ENCODE peak calls at places on chromosomes 1 and 21, in seven cellular contexts. One of them, this sample, is unnamed.

GRCh38 chr1:28058168-28058567 is 30.2 kb downstream of the EYA3 start:
- DNase-seq in right lobe of liver: no peak
- DNase-seq in GM12865: no peak
- DNase-seq in CD8-positive, alpha-beta memory T cell: no peak
- DNase-seq in CD4-positive, alpha-beta T cell: no peak
- DNase-seq in EH: no peak
- DNase-seq in activated CD8-positive, alpha-beta memory T cell treated with anti-CD3 and anti-CD28 coated beads, Interleukin-2, amount 50 U/mL, for 4 hours: no peak
- DNase-seq in this sample: no peak

GRCh38 chr1:236020359-236021000 is 44.4 kb downstream of the NID1 start:
- DNase-seq in GM12865: no peak
- DNase-seq in CD4-positive, alpha-beta T cell: no peak
- DNase-seq in CD8-positive, alpha-beta memory T cell: no peak
- DNase-seq in activated CD8-positive, alpha-beta memory T cell treated with anti-CD3 and anti-CD28 coated beads, Interleukin-2, amount 50 U/mL, for 4 hours: no peak
- DNase-seq in right lobe of liver: no peak
- DNase-seq in EH: peak
- DNase-seq in this sample: no peak

GRCh38 chr1:10508511-10508951 is 33.8 kb downstream of the PEX14 start:
- DNase-seq in CD4-positive, alpha-beta T cell: no peak
- DNase-seq in GM12865: no peak
- DNase-seq in EH: peak
- DNase-seq in CD8-positive, alpha-beta memory T cell: no peak
- DNase-seq in right lobe of liver: peak
- DNase-seq in activated CD8-positive, alpha-beta memory T cell treated with anti-CD3 and anti-CD28 coated beads, Interleukin-2, amount 50 U/mL, for 4 hours: no peak
- DNase-seq in this sample: no peak

GRCh38 chr1:9413143-9413876 is 120.6 kb downstream of the SPSB1 start:
- DNase-seq in CD4-positive, alpha-beta T cell: peak
- DNase-seq in EH: peak
- DNase-seq in right lobe of liver: no peak
- DNase-seq in CD8-positive, alpha-beta memory T cell: peak
- DNase-seq in GM12865: peak
- DNase-seq in activated CD8-positive, alpha-beta memory T cell treated with anti-CD3 and anti-CD28 coated beads, Interleukin-2, amount 50 U/mL, for 4 hours: peak
- DNase-seq in this sample: peak

GRCh38 chr1:156002182-156002911 is 18.4 kb downstream of the SSR2 start:
- DNase-seq in EH: no peak
- DNase-seq in CD8-positive, alpha-beta memory T cell: no peak
- DNase-seq in GM12865: no peak
- DNase-seq in activated CD8-positive, alpha-beta memory T cell treated with anti-CD3 and anti-CD28 coated beads, Interleukin-2, amount 50 U/mL, for 4 hours: no peak
- DNase-seq in CD4-positive, alpha-beta T cell: no peak
- DNase-seq in right lobe of liver: no peak
- DNase-seq in this sample: no peak

GRCh38 chr1:151472852-151473731 is 13.8 kb upstream of the POGZ start:
- DNase-seq in right lobe of liver: peak
- DNase-seq in CD4-positive, alpha-beta T cell: no peak
- DNase-seq in GM12865: peak
- DNase-seq in CD8-positive, alpha-beta memory T cell: peak
- DNase-seq in activated CD8-positive, alpha-beta memory T cell treated with anti-CD3 and anti-CD28 coated beads, Interleukin-2, amount 50 U/mL, for 4 hours: no peak
- DNase-seq in EH: peak
- DNase-seq in this sample: no peak

GRCh38 chr1:111603979-111604378 is 15.6 kb upstream of the RAP1A start:
- DNase-seq in CD8-positive, alpha-beta memory T cell: peak
- DNase-seq in EH: no peak
- DNase-seq in CD4-positive, alpha-beta T cell: peak
- DNase-seq in right lobe of liver: no peak
- DNase-seq in activated CD8-positive, alpha-beta memory T cell treated with anti-CD3 and anti-CD28 coated beads, Interleukin-2, amount 50 U/mL, for 4 hours: peak
- DNase-seq in GM12865: peak
- DNase-seq in this sample: peak

GRCh38 chr1:64060611-64061302 is 142.7 kb upstream of the UBE2U start:
- DNase-seq in EH: no peak
- DNase-seq in GM12865: no peak
- DNase-seq in activated CD8-positive, alpha-beta memory T cell treated with anti-CD3 and anti-CD28 coated beads, Interleukin-2, amount 50 U/mL, for 4 hours: no peak
- DNase-seq in CD8-positive, alpha-beta memory T cell: no peak
- DNase-seq in CD4-positive, alpha-beta T cell: no peak
- DNase-seq in right lobe of liver: no peak
- DNase-seq in this sample: no peak

GRCh38 chr1:152148991-152149390 is 10.0 kb downstream of the RPTN start:
- DNase-seq in CD8-positive, alpha-beta memory T cell: no peak
- DNase-seq in EH: peak
- DNase-seq in CD4-positive, alpha-beta T cell: no peak
- DNase-seq in right lobe of liver: no peak
- DNase-seq in activated CD8-positive, alpha-beta memory T cell treated with anti-CD3 and anti-CD28 coated beads, Interleukin-2, amount 50 U/mL, for 4 hours: no peak
- DNase-seq in GM12865: no peak
- DNase-seq in this sample: no peak

GRCh38 chr1:111045033-111045722 is 81.5 kb upstream of the LRIF1 start:
- DNase-seq in CD8-positive, alpha-beta memory T cell: no peak
- DNase-seq in CD4-positive, alpha-beta T cell: no peak
- DNase-seq in activated CD8-positive, alpha-beta memory T cell treated with anti-CD3 and anti-CD28 coated beads, Interleukin-2, amount 50 U/mL, for 4 hours: no peak
- DNase-seq in right lobe of liver: no peak
- DNase-seq in EH: peak
- DNase-seq in GM12865: peak
- DNase-seq in this sample: no peak

GRCh38 chr1:109910123-109910962 is at the start of gene CSF1:
- DNase-seq in CD8-positive, alpha-beta memory T cell: peak
- DNase-seq in EH: peak
- DNase-seq in CD4-positive, alpha-beta T cell: peak
- DNase-seq in right lobe of liver: peak
- DNase-seq in GM12865: peak
- DNase-seq in activated CD8-positive, alpha-beta memory T cell treated with anti-CD3 and anti-CD28 coated beads, Interleukin-2, amount 50 U/mL, for 4 hours: peak
- DNase-seq in this sample: peak

GRCh38 chr21:31917108-31917507 is 44.3 kb downstream of the HUNK start:
- DNase-seq in GM12865: no peak
- DNase-seq in CD4-positive, alpha-beta T cell: no peak
- DNase-seq in right lobe of liver: no peak
- DNase-seq in activated CD8-positive, alpha-beta memory T cell treated with anti-CD3 and anti-CD28 coated beads, Interleukin-2, amount 50 U/mL, for 4 hours: no peak
- DNase-seq in EH: no peak
- DNase-seq in CD8-positive, alpha-beta memory T cell: no peak
- DNase-seq in this sample: no peak

GRCh38 chr1:26862781-26863676 is at the start of gene SFN:
- DNase-seq in CD4-positive, alpha-beta T cell: peak
- DNase-seq in GM12865: peak
- DNase-seq in activated CD8-positive, alpha-beta memory T cell treated with anti-CD3 and anti-CD28 coated beads, Interleukin-2, amount 50 U/mL, for 4 hours: peak
- DNase-seq in right lobe of liver: no peak
- DNase-seq in EH: no peak
- DNase-seq in CD8-positive, alpha-beta memory T cell: no peak
- DNase-seq in this sample: peak

GRCh38 chr1:31335007-31335406 is 37.9 kb downstream of the FABP3 start:
- DNase-seq in activated CD8-positive, alpha-beta memory T cell treated with anti-CD3 and anti-CD28 coated beads, Interleukin-2, amount 50 U/mL, for 4 hours: no peak
- DNase-seq in GM12865: peak
- DNase-seq in CD4-positive, alpha-beta T cell: no peak
- DNase-seq in right lobe of liver: no peak
- DNase-seq in CD8-positive, alpha-beta memory T cell: peak
- DNase-seq in EH: peak
- DNase-seq in this sample: no peak

GRCh38 chr1:49200738-49201137 is 424.0 kb upstream of the BEND5 start:
- DNase-seq in CD4-positive, alpha-beta T cell: no peak
- DNase-seq in CD8-positive, alpha-beta memory T cell: no peak
- DNase-seq in GM12865: no peak
- DNase-seq in right lobe of liver: no peak
- DNase-seq in activated CD8-positive, alpha-beta memory T cell treated with anti-CD3 and anti-CD28 coated beads, Interleukin-2, amount 50 U/mL, for 4 hours: no peak
- DNase-seq in EH: no peak
- DNase-seq in this sample: no peak

GRCh38 chr1:240455228-240455821 is 156.6 kb downstream of the GREM2 start:
- DNase-seq in CD4-positive, alpha-beta T cell: no peak
- DNase-seq in EH: peak
- DNase-seq in GM12865: peak
- DNase-seq in CD8-positive, alpha-beta memory T cell: no peak
- DNase-seq in right lobe of liver: no peak
- DNase-seq in activated CD8-positive, alpha-beta memory T cell treated with anti-CD3 and anti-CD28 coated beads, Interleukin-2, amount 50 U/mL, for 4 hours: no peak
- DNase-seq in this sample: no peak

GRCh38 chr1:94240822-94241221 is 3.4 kb upstream of the ARHGAP29 start:
- DNase-seq in activated CD8-positive, alpha-beta memory T cell treated with anti-CD3 and anti-CD28 coated beads, Interleukin-2, amount 50 U/mL, for 4 hours: no peak
- DNase-seq in GM12865: no peak
- DNase-seq in right lobe of liver: no peak
- DNase-seq in CD8-positive, alpha-beta memory T cell: no peak
- DNase-seq in CD4-positive, alpha-beta T cell: no peak
- DNase-seq in EH: peak
- DNase-seq in this sample: no peak

GRCh38 chr1:230158422-230159291 is 91.6 kb downstream of the GALNT2 start:
- DNase-seq in EH: no peak
- DNase-seq in GM12865: no peak
- DNase-seq in CD8-positive, alpha-beta memory T cell: no peak
- DNase-seq in right lobe of liver: peak
- DNase-seq in activated CD8-positive, alpha-beta memory T cell treated with anti-CD3 and anti-CD28 coated beads, Interleukin-2, amount 50 U/mL, for 4 hours: no peak
- DNase-seq in CD4-positive, alpha-beta T cell: no peak
- DNase-seq in this sample: no peak

GRCh38 chr1:67601539-67601938 is 83.5 kb upstream of the GADD45A start:
- DNase-seq in right lobe of liver: no peak
- DNase-seq in CD4-positive, alpha-beta T cell: no peak
- DNase-seq in GM12865: no peak
- DNase-seq in activated CD8-positive, alpha-beta memory T cell treated with anti-CD3 and anti-CD28 coated beads, Interleukin-2, amount 50 U/mL, for 4 hours: no peak
- DNase-seq in EH: no peak
- DNase-seq in CD8-positive, alpha-beta memory T cell: no peak
- DNase-seq in this sample: no peak

GRCh38 chr1:109980324-109981127 is 4.0 kb upstream of the AHCYL1 start:
- DNase-seq in GM12865: peak
- DNase-seq in EH: no peak
- DNase-seq in activated CD8-positive, alpha-beta memory T cell treated with anti-CD3 and anti-CD28 coated beads, Interleukin-2, amount 50 U/mL, for 4 hours: peak
- DNase-seq in right lobe of liver: peak
- DNase-seq in CD4-positive, alpha-beta T cell: no peak
- DNase-seq in CD8-positive, alpha-beta memory T cell: no peak
- DNase-seq in this sample: no peak

GRCh38 chr1:94382163-94382562 is 36.0 kb upstream of the ABCD3 start:
- DNase-seq in activated CD8-positive, alpha-beta memory T cell treated with anti-CD3 and anti-CD28 coated beads, Interleukin-2, amount 50 U/mL, for 4 hours: no peak
- DNase-seq in right lobe of liver: peak
- DNase-seq in EH: no peak
- DNase-seq in CD4-positive, alpha-beta T cell: no peak
- DNase-seq in CD8-positive, alpha-beta memory T cell: no peak
- DNase-seq in GM12865: no peak
- DNase-seq in this sample: no peak

GRCh38 chr1:223010552-223011229 is 132.4 kb downstream of the TLR5 start:
- DNase-seq in CD4-positive, alpha-beta T cell: no peak
- DNase-seq in right lobe of liver: no peak
- DNase-seq in GM12865: no peak
- DNase-seq in EH: no peak
- DNase-seq in activated CD8-positive, alpha-beta memory T cell treated with anti-CD3 and anti-CD28 coated beads, Interleukin-2, amount 50 U/mL, for 4 hours: no peak
- DNase-seq in CD8-positive, alpha-beta memory T cell: no peak
- DNase-seq in this sample: no peak

GRCh38 chr1:23772049-23772853 is 6.0 kb upstream of the PITHD1 start:
- DNase-seq in CD4-positive, alpha-beta T cell: peak
- DNase-seq in EH: peak
- DNase-seq in CD8-positive, alpha-beta memory T cell: peak
- DNase-seq in activated CD8-positive, alpha-beta memory T cell treated with anti-CD3 and anti-CD28 coated beads, Interleukin-2, amount 50 U/mL, for 4 hours: peak
- DNase-seq in GM12865: peak
- DNase-seq in right lobe of liver: peak
- DNase-seq in this sample: peak

GRCh38 chr1:198156111-198156744 is 570 bp upstream of the NEK7 start:
- DNase-seq in EH: peak
- DNase-seq in GM12865: peak
- DNase-seq in right lobe of liver: peak
- DNase-seq in CD8-positive, alpha-beta memory T cell: peak
- DNase-seq in activated CD8-positive, alpha-beta memory T cell treated with anti-CD3 and anti-CD28 coated beads, Interleukin-2, amount 50 U/mL, for 4 hours: peak
- DNase-seq in CD4-positive, alpha-beta T cell: peak
- DNase-seq in this sample: peak

GRCh38 chr1:225509770-225510169 is 81.9 kb upstream of the LBR start:
- DNase-seq in right lobe of liver: no peak
- DNase-seq in activated CD8-positive, alpha-beta memory T cell treated with anti-CD3 and anti-CD28 coated beads, Interleukin-2, amount 50 U/mL, for 4 hours: no peak
- DNase-seq in EH: no peak
- DNase-seq in CD4-positive, alpha-beta T cell: no peak
- DNase-seq in CD8-positive, alpha-beta memory T cell: no peak
- DNase-seq in GM12865: no peak
- DNase-seq in this sample: no peak

GRCh38 chr1:181087400-181087901 is 1.0 kb upstream of the IER5 start:
- DNase-seq in right lobe of liver: no peak
- DNase-seq in CD4-positive, alpha-beta T cell: no peak
- DNase-seq in CD8-positive, alpha-beta memory T cell: no peak
- DNase-seq in EH: no peak
- DNase-seq in activated CD8-positive, alpha-beta memory T cell treated with anti-CD3 and anti-CD28 coated beads, Interleukin-2, amount 50 U/mL, for 4 hours: no peak
- DNase-seq in GM12865: peak
- DNase-seq in this sample: no peak

GRCh38 chr1:153422450-153423068 is 6.2 kb downstream of the S100A7A start:
- DNase-seq in GM12865: peak
- DNase-seq in activated CD8-positive, alpha-beta memory T cell treated with anti-CD3 and anti-CD28 coated beads, Interleukin-2, amount 50 U/mL, for 4 hours: peak
- DNase-seq in CD4-positive, alpha-beta T cell: peak
- DNase-seq in CD8-positive, alpha-beta memory T cell: peak
- DNase-seq in right lobe of liver: peak
- DNase-seq in EH: peak
- DNase-seq in this sample: peak

GRCh38 chr1:239987103-239987745 is 104.5 kb upstream of the FMN2 start:
- DNase-seq in CD4-positive, alpha-beta T cell: no peak
- DNase-seq in EH: peak
- DNase-seq in CD8-positive, alpha-beta memory T cell: no peak
- DNase-seq in GM12865: peak
- DNase-seq in right lobe of liver: peak
- DNase-seq in activated CD8-positive, alpha-beta memory T cell treated with anti-CD3 and anti-CD28 coated beads, Interleukin-2, amount 50 U/mL, for 4 hours: no peak
- DNase-seq in this sample: no peak

GRCh38 chr1:202762019-202762418 is 46.2 kb downstream of the KDM5B start:
- DNase-seq in GM12865: no peak
- DNase-seq in right lobe of liver: no peak
- DNase-seq in CD8-positive, alpha-beta memory T cell: no peak
- DNase-seq in activated CD8-positive, alpha-beta memory T cell treated with anti-CD3 and anti-CD28 coated beads, Interleukin-2, amount 50 U/mL, for 4 hours: no peak
- DNase-seq in CD4-positive, alpha-beta T cell: no peak
- DNase-seq in EH: no peak
- DNase-seq in this sample: no peak

GRCh38 chr1:75133754-75134655 is at the start of gene LHX8:
- DNase-seq in right lobe of liver: no peak
- DNase-seq in GM12865: peak
- DNase-seq in EH: peak
- DNase-seq in activated CD8-positive, alpha-beta memory T cell treated with anti-CD3 and anti-CD28 coated beads, Interleukin-2, amount 50 U/mL, for 4 hours: no peak
- DNase-seq in CD4-positive, alpha-beta T cell: no peak
- DNase-seq in CD8-positive, alpha-beta memory T cell: no peak
- DNase-seq in this sample: no peak

GRCh38 chr1:186783193-186783592 is 45.6 kb upstream of the PLA2G4A start:
- DNase-seq in CD4-positive, alpha-beta T cell: no peak
- DNase-seq in right lobe of liver: no peak
- DNase-seq in GM12865: no peak
- DNase-seq in EH: no peak
- DNase-seq in activated CD8-positive, alpha-beta memory T cell treated with anti-CD3 and anti-CD28 coated beads, Interleukin-2, amount 50 U/mL, for 4 hours: no peak
- DNase-seq in CD8-positive, alpha-beta memory T cell: no peak
- DNase-seq in this sample: no peak

GRCh38 chr1:203860396-203860951 is 925 bp upstream of the SNRPE start:
- DNase-seq in activated CD8-positive, alpha-beta memory T cell treated with anti-CD3 and anti-CD28 coated beads, Interleukin-2, amount 50 U/mL, for 4 hours: no peak
- DNase-seq in right lobe of liver: peak
- DNase-seq in CD8-positive, alpha-beta memory T cell: no peak
- DNase-seq in GM12865: no peak
- DNase-seq in EH: peak
- DNase-seq in CD4-positive, alpha-beta T cell: no peak
- DNase-seq in this sample: no peak

GRCh38 chr21:41071410-41071809 is 96.5 kb upstream of the BACE2 start:
- DNase-seq in CD4-positive, alpha-beta T cell: no peak
- DNase-seq in CD8-positive, alpha-beta memory T cell: no peak
- DNase-seq in activated CD8-positive, alpha-beta memory T cell treated with anti-CD3 and anti-CD28 coated beads, Interleukin-2, amount 50 U/mL, for 4 hours: no peak
- DNase-seq in right lobe of liver: no peak
- DNase-seq in GM12865: no peak
- DNase-seq in EH: no peak
- DNase-seq in this sample: no peak

This sample was measured in T-helper 22 cell.